ENCODE peak calls at places on chromosomes 2 and 18, in eight cellular contexts. V, E, P, S, H, Q, W and G are unnamed samples.

GRCh38 chr18:8707946-8708345 is 2.6 kb downstream of the MTCL1 start:
- DNase-seq in V (no peak), E (no peak), P (no peak), S (no peak), H (no peak), Q (no peak), W (no peak), G (no peak)

GRCh38 chr2:24831736-24832421 is 38.7 kb downstream of the CENPO start:
- DNase-seq in V (no peak), E (peak; percentile 54), P (no peak), S (no peak), H (peak; percentile 30), Q (no peak), W (no peak), G (no peak)

GRCh38 chr2:32732135-32732534 is 104.3 kb downstream of the TTC27 start:
- DNase-seq in V (no peak), E (no peak), P (no peak), S (no peak), H (no peak), Q (no peak), W (no peak), G (no peak)

GRCh38 chr2:51710222-51710621 is 678.3 kb upstream of the NRXN1 start:
- DNase-seq in V (peak; percentile 8), E (no peak), P (no peak), S (no peak), H (no peak), Q (no peak), W (no peak), G (no peak)

GRCh38 chr2:237473474-237474453 is 13.3 kb upstream of the MLPH start:
- DNase-seq in V (no peak), E (no peak), P (peak; percentile 81), S (no peak), H (no peak), Q (no peak), W (peak; percentile 89), G (no peak)

GRCh38 chr2:162964513-162964912 is 125.9 kb upstream of the KCNH7 start:
- DNase-seq in V (no peak), E (no peak), P (no peak), S (no peak), H (no peak), Q (no peak), W (no peak), G (no peak)

GRCh38 chr2:238231251-238231793 is 8.5 kb downstream of the HES6 start:
- DNase-seq in V (no peak), E (peak; percentile 91), P (peak; percentile 82), S (peak; percentile 81), H (no peak), Q (peak; percentile 78), W (peak; percentile 20), G (peak; percentile 46)

GRCh38 chr18:71878226-71878625 is 665.9 kb downstream of the CBLN2 start:
- DNase-seq in V (no peak), E (no peak), P (no peak), S (no peak), H (no peak), Q (no peak), W (no peak), G (no peak)

GRCh38 chr2:134402385-134402784 is 148.5 kb downstream of the MGAT5 start:
- DNase-seq in V (no peak), E (peak; percentile 77), P (no peak), S (peak; percentile 33), H (no peak), Q (no peak), W (peak; percentile 26), G (no peak)

GRCh38 chr2:231287696-231288095 is 89.3 kb downstream of the ARMC9 start:
- DNase-seq in V (no peak), E (no peak), P (no peak), S (no peak), H (no peak), Q (no peak), W (no peak), G (peak; percentile 99)

GRCh38 chr2:145845207-145845894 is 1325.4 kb upstream of the ZEB2 start:
- DNase-seq in V (no peak), E (no peak), P (no peak), S (no peak), H (no peak), Q (no peak), W (no peak), G (no peak)

GRCh38 chr2:162067596-162067995 is 6.4 kb downstream of the DPP4 start:
- DNase-seq in V (no peak), E (no peak), P (no peak), S (no peak), H (no peak), Q (no peak), W (no peak), G (no peak)

GRCh38 chr2:47888581-47889280 is 17.6 kb downstream of the FBXO11 start:
- DNase-seq in V (no peak), E (no peak), P (no peak), S (no peak), H (no peak), Q (no peak), W (peak; percentile 54), G (no peak)

GRCh38 chr18:60471652-60472051 is 99.1 kb upstream of the MC4R start:
- DNase-seq in V (no peak), E (no peak), P (no peak), S (no peak), H (no peak), Q (no peak), W (peak; percentile 85), G (peak; percentile 3)

GRCh38 chr2:198347936-198348335 is 543.5 kb downstream of the PLCL1 start:
- DNase-seq in V (no peak), E (no peak), P (no peak), S (no peak), H (no peak), Q (no peak), W (peak; percentile 4), G (no peak)

GRCh38 chr18:39909706-39910105 is 2045.3 kb upstream of the PIK3C3 start:
- DNase-seq in V (no peak), E (no peak), P (no peak), S (no peak), H (no peak), Q (no peak), W (no peak), G (peak; percentile 36)

GRCh38 chr2:134410831-134411231 is 157.0 kb downstream of the MGAT5 start:
- DNase-seq in V (peak; percentile 8), E (no peak), P (no peak), S (no peak), H (no peak), Q (no peak), W (peak; percentile 78), G (no peak)

GRCh38 chr2:148184967-148185366 is 164.1 kb downstream of the MBD5 start:
- DNase-seq in V (no peak), E (no peak), P (no peak), S (no peak), H (no peak), Q (no peak), W (no peak), G (no peak)

DNA sequence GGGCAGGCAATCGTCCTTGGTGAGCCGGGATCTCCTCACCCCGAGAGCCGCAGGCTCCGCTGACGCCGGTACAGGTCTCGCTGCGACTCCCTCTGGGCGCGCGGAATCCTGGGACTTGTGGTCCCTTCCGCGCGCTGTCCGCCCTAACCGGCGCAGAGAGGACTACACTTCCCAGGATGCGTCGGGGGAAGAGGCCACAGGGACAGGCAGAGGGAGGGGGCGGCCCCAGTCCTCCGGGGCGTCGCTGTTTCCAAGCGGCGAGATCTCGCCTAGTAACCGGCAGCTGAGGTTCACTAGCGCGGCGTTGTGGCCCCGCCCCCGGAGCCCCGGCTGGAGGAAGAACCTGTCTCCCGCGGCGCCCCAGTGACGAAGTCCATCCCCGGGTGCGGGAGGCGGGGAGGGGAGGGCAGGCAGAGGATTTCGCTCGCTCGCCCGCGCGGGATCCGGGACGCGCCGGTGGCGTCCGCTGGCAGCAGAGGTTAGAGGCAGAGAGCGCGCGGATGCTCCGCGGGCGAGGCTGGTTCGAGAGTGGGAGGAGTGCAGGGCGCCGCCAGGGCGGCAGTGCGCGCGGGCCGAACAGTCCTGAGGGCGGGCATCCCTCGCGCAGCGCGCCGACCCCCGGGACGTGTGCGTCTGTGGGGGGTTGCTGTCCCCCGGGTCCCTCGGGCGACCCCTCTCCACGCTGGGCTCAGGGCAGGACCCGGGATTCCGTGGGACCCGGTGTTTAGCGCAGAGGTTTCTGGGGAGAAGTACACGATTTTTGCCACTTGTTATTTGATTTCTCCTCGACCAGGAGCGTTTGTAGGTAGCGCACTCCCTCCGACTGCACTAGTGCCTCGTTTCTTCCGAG is at the start of gene EML6:
- DNase-seq in V (peak; percentile 96), E (peak; percentile 99), P (peak; percentile 99), S (peak; percentile 97), H (peak; percentile 97), Q (peak; percentile 98), W (peak; percentile 96), G (peak; percentile 95)
- TF ChIP-seq CTCF in V (no peak), E (no peak), P (no peak), S (no peak), H (peak; percentile 21), Q (peak; percentile 21), W (no peak), G (peak; percentile 45)

GRCh38 chr2:70769450-70769849 is 1.4 kb upstream of the ADD2 start:
- DNase-seq in V (no peak), E (no peak), P (no peak), S (no peak), H (no peak), Q (no peak), W (no peak), G (no peak)
- H3K27me3 ChIP-seq in V (no peaks in the 10 kb centered on the region), E (no peaks in the 10 kb centered on the region), P (no peaks in the 10 kb centered on the region), S (no peaks in the 10 kb centered on the region), H (peaks cover 15% of the 10 kb centered on the region), Q (peaks cover 31% of the 10 kb centered on the region), W (peaks cover 37% of the 10 kb centered on the region), G (peaks cover 32% of the 10 kb centered on the region)

DNA sequence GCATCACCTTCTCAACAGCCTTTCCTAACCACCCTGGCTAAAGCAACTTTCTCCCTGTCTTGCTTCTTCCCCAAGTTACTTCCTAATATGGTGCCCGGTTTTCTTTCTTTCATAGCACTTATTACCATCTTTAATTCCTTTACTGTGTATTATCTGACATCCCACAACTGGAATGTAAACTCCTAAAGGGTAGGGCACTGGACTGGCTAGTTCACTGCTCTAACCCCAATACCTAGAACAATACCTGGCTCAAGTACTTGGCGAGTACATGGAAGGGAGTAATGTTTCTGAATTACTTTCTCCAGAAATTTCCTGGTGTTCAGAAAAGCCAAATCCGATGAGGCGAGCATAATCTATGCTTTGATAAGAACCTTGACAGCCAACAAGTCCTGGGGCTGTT is 22.7 kb upstream of the RNF103 start:
- DNase-seq in V (no peak), E (no peak), P (no peak), S (no peak), H (no peak), Q (no peak), W (no peak), G (no peak)
- TF ChIP-seq CTCF in V (no peak), E (no peak), P (no peak), S (no peak), H (no peak), Q (no peak), W (no peak), G (no peak)

DNA sequence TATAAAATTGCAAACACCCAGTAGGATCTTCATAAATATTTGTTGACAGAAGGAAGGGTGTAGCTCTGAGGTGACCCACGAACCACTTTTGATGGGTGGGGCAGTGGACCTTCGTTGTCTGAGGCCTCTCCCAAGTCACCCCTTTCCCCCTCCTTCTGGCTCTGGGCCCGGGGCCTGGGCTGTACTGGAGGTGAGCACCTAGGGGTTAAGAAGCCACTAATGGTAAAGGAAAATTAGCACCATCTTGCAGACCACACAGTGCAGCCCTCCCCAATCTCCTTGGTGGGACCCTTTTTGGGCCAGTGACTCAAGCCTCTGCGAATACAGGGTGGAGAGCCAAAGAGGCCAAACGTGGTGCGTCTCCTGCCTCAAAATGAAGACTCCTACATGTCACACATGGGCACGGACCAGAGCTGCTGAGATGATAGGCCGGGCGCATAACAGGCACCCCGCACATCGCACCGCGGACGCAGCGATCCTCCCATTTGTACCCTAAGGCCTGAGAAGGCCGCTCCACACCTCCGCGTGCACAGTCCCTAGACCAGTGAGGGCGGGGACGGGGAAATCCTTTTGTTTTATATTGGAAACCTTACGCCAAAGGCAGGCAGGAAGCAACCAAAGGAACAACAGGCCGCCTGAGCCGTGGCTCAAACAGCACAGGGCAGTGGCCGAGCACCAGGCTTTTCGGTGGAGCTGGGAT is 31.9 kb upstream of the ATP6V1B1 start:
- DNase-seq in V (no peak), E (no peak), P (no peak), S (no peak), H (no peak), Q (no peak), W (no peak), G (no peak)
- H3K27me3 ChIP-seq in V (no peaks in the 10 kb centered on the region), E (no peaks in the 10 kb centered on the region), P (peaks cover 11% of the 10 kb centered on the region), S (no peaks in the 10 kb centered on the region), H (peaks cover 39% of the 10 kb centered on the region), Q (peaks cover 96% of the 10 kb centered on the region), W (peaks cover 59% of the 10 kb centered on the region), G (peaks cover 40% of the 10 kb centered on the region)